ENCODE peak calls at places on chromosomes 13 and 19, in four cellular contexts. P is mucosa of descending colon, L is omental fat pad, K is epithelial cell of esophagus. F is an unnamed sample.

GRCh38 chr13:79833972-79834371 is 353.0 kb downstream of the NDFIP2 start:
- DNase-seq in P (no peak), L (no peak), K (no peak), F (no peak)

GRCh38 chr13:80824231-80824630 is 483.3 kb upstream of the SPRY2 start:
- DNase-seq in P (no peak), L (no peak), K (no peak), F (no peak)

GRCh38 chr13:45416521-45417125 is 1.6 kb downstream of the SLC25A30 start:
- DNase-seq in P (peak; percentile 63), L (no peak), K (no peak), F (no peak)

GRCh38 chr13:90414691-90415596 is 932.5 kb upstream of the MIR17HG start:
- DNase-seq in P (no peak), L (no peak), K (peak; percentile 71), F (no peak)

GRCh38 chr19:49875801-49876421 is 1.2 kb downstream of the AKT1S1 start:
- DNase-seq in P (peak; percentile 78), L (no peak), K (peak; percentile 32), F (no peak)

GRCh38 chr19:57308514-57308913 is 11.8 kb upstream of the ZNF543 start:
- DNase-seq in P (no peak), L (no peak), K (no peak), F (no peak)

GRCh38 chr13:110911880-110912279 is 3.0 kb downstream of the ANKRD10 start:
- DNase-seq in P (no peak), L (no peak), K (peak; percentile 68), F (no peak)

GRCh38 chr19:8150998-8151397 is 1.6 kb upstream of the FBN3 start:
- DNase-seq in P (no peak), L (no peak), K (no peak), F (no peak)

GRCh38 chr19:52959613-52960295 is 2.9 kb downstream of the ZNF816 start:
- DNase-seq in P (no peak), L (no peak), K (peak; percentile 78), F (no peak)

GRCh38 chr13:32033744-32034143 is 2.2 kb downstream of the FRY start:
- DNase-seq in P (no peak), L (no peak), K (peak; percentile 71), F (no peak)

GRCh38 chr19:47891923-47892666 is 6.0 kb upstream of the SULT2A1 start:
- DNase-seq in P (no peak), L (no peak), K (no peak), F (no peak)

GRCh38 chr13:23899555-23899954 is 2.3 kb upstream of the C1QTNF9B start:
- DNase-seq in P (peak; percentile 18), L (no peak), K (peak; percentile 35), F (no peak)

GRCh38 chr13:46040763-46041162 is 11.8 kb downstream of the ZC3H13 start:
- DNase-seq in P (no peak), L (no peak), K (no peak), F (no peak)

GRCh38 chr19:16888629-16889371 is at the start of gene F2RL3:
- DNase-seq in P (peak; percentile 54), L (no peak), K (no peak), F (no peak)

GRCh38 chr13:79226938-79227337 is 179.1 kb downstream of the RBM26 start:
- DNase-seq in P (no peak), L (no peak), K (no peak), F (no peak)

DNA sequence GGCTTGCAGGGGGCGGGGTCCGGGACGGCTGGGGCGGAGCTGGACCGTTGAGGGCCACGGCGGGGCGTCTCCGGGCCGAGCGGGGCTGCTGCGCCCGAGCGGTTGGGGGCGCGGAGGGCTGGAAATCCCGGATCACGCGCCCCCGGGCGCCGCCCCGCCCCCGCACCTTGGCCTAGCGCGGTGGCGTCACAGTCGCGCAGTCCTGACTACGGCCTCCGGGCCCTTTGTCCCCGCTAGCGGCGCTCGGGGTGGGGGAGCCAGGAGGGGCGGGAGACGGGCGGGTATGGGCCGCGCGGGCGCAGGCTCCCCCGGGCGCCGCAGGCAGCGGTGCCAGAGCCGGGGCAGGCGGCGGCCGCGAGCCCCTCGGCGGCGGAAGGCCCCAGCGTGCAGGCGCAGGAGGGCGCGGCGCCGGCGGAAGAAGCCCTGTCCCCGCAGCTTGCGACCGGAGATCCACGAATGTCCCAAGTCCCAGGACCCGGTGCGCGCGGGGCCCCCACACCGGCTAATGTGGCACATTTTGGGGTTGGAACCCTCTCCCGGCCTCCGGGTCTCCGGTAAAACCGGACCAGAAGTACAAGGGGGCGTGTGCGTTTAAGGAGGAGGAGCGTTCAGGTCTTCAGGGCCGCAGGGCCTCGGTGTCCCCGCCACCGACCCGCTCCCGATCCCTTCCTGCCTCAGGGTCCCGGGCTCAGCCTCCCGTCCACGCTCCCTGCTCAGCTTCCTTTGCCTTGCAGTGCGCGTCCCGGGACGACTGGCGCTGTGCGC is 840 bp downstream of the GPX4 start:
- DNase-seq in P (peak; percentile 82), L (no peak), K (peak; percentile 74), F (peak; percentile 86)
- TF ChIP-seq CTCF in P (no peak), L (no peak), K (no peak), F (no peak)

GRCh38 chr13:97945792-97946419 is 7.6 kb upstream of the IPO5 start:
- DNase-seq in P (no peak), L (no peak), K (peak; percentile 44), F (no peak)
- TF ChIP-seq CTCF in P (no peak), L (no peak), K (peak; percentile 15), F (no peak)

GRCh38 chr19:640606-641170 is 1.0 kb downstream of the FGF22 start:
- DNase-seq in P (no peak), L (no peak), K (no peak), F (no peak)

GRCh38 chr19:638901-639250 is 803 bp upstream of the FGF22 start:
- DNase-seq in P (no peak), L (no peak), K (no peak), F (no peak)

GRCh38 chr19:640156-640548 is 473 bp downstream of the FGF22 start:
- DNase-seq in P (no peak), L (no peak), K (no peak), F (no peak)

GRCh38 chr19:641702-642101 is 2.0 kb downstream of the FGF22 start:
- DNase-seq in P (no peak), L (no peak), K (peak; percentile 7), F (no peak)

DNA sequence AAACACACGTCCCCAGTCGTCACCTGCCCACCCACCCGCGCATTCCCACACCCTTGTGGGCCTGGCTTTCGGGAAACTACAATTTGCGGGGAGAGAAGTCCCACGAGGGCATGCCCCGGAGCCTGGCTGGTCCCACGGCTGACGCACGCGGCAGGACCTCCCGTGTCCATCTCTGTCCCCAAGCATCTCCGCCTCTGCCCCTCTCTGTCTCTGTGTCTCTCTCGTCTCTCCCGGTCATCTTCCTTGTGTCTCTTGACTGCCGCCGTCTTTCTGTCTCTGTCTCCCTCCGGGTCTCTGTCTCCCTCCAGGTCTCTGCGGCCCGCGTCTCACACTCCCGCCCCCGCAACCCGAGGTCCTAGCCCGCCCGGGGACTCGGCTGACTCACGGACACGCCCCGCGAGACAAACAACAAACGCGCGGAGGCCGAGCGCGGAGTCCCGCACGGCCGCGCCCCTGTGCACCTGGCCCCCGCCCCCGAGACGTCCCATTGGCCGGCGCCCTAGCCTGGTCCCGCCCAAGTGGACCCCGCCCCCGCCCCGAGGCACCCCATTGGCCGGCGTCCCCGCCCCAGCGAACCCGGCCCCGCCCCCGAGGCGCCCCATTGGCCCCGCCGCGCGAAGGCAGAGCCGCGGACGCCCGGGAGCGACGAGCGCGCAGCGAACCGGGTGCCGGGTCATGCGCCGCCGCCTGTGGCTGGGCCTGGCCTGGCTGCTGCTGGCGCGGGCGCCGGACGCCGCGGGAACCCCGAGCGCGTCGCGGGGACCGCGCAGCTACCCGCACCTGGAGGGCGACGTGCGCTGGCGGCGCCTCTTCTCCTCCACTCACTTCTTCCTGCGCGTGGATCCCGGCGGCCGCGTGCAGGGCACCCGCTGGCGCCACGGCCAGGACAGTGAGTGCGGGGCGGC is at the start of gene FGF22:
- DNase-seq in P (peak; percentile 97), L (peak; percentile 82), K (peak; percentile 96), F (peak; percentile 92)
- TF ChIP-seq CTCF in P (no peak), L (no peak), K (no peak), F (no peak)

DNA sequence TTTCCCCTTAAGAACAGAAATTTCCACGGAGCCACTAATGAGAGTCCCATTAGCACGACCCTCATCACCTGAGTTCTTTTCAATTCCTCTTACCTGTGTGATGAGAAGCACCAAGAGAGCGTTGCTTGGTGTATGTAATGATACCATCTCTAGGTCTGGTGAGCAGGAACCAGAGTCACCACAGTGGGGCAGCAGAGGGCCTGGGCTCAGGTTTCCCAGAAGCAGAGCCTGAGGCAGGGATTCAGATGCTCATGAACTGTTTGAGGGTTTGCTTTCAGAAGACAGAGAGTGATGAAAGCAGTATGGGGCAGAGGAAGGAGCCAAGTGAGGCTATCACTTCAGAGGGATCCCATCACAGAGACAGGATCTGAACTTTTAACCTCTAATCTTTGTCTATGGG is 3.1 kb upstream of the PTPRH start:
- DNase-seq in P (peak; percentile 76), L (no peak), K (peak; percentile 29), F (no peak)
- TF ChIP-seq CTCF in P (peak; percentile 9), L (no peak), K (peak; percentile 24), F (peak; percentile 66)

GRCh38 chr19:45901432-45901903 is 945 bp downstream of the MYPOP start:
- DNase-seq in P (peak; percentile 39), L (peak; percentile 38), K (peak; percentile 52), F (no peak)

GRCh38 chr19:45900661-45901431 is 1.6 kb downstream of the MYPOP start:
- DNase-seq in P (no peak), L (no peak), K (peak; percentile 37), F (no peak)

GRCh38 chr19:45901912-45902650 is at the start of gene MYPOP:
- DNase-seq in P (peak; percentile 31), L (no peak), K (no peak), F (no peak)

GRCh38 chr19:45899253-45899652 is 3.2 kb downstream of the MYPOP start:
- DNase-seq in P (no peak), L (no peak), K (no peak), F (no peak)

GRCh38 chr19:45899919-45900589 is 2.4 kb downstream of the MYPOP start:
- DNase-seq in P (no peak), L (no peak), K (no peak), F (no peak)
- TF ChIP-seq CTCF in P (no peak), L (no peak), K (no peak), F (no peak)

GRCh38 chr19:54407780-54408179 is 7.5 kb upstream of the TTYH1 start:
- DNase-seq in P (no peak), L (no peak), K (no peak), F (no peak)

GRCh38 chr19:54414156-54414555 is 1.1 kb upstream of the TTYH1 start:
- DNase-seq in P (no peak), L (no peak), K (no peak), F (no peak)

GRCh38 chr19:54412877-54413276 is 2.4 kb upstream of the TTYH1 start:
- DNase-seq in P (no peak), L (no peak), K (no peak), F (no peak)

GRCh38 chr19:54408627-54409026 is 6.6 kb upstream of the TTYH1 start:
- DNase-seq in P (no peak), L (no peak), K (no peak), F (no peak)

GRCh38 chr19:54411033-54411432 is 4.2 kb upstream of the TTYH1 start:
- DNase-seq in P (no peak), L (no peak), K (no peak), F (no peak)
- TF ChIP-seq CTCF in P (no peak), L (no peak), K (no peak), F (no peak)

F was measured in type B pancreatic cell.